ENCODE peak calls at places on chromosomes 3 and 15, in ten cellular contexts. L is cardiac muscle cell, P is A549, R is fibroblast of lung, X is heart right ventricle, B is IMR-90, H is stomach, E is PC-3, Q is body of pancreas, V is iPS DF 6.9. U is an unnamed sample.
A peak's percentile ranks its signal among the peaks of the same experiment; 100 is the strongest.

GRCh38 chr3:15380980-15381890 is 46.1 kb downstream of the METTL6 start:
- DNase-seq in L (no peak), P (no peak), R (no peak), X (no peak), B (no peak), H (no peak), E (no peak), Q (no peak), V (no peak), U (no peak)

GRCh38 chr3:53819163-53819868 is 26.9 kb downstream of the CHDH start:
- DNase-seq in L (no peak), P (no peak), R (no peak), X (no peak), B (no peak), H (peak; percentile 11), E (no peak), Q (no peak), V (no peak), U (no peak)

GRCh38 chr3:150068440-150069157 is 97.9 kb upstream of the PFN2 start:
- DNase-seq in L (no peak), P (no peak), R (no peak), X (no peak), B (no peak), H (no peak), E (peak; percentile 64), Q (no peak), V (no peak), U (no peak)

GRCh38 chr3:45915518-45916231 is 27.6 kb upstream of the CXCR6 start:
- DNase-seq in L (peak; percentile 72), P (peak; percentile 44), R (peak; percentile 90), X (no peak), B (peak; percentile 94), H (peak; percentile 37), E (peak; percentile 82), Q (no peak), V (no peak), U (peak; percentile 8)

GRCh38 chr3:74711913-74712512 is 97.6 kb upstream of the CNTN3 start:
- DNase-seq in L (no peak), P (no peak), R (no peak), X (no peak), B (no peak), H (no peak), E (no peak), Q (no peak), V (no peak), U (no peak)

GRCh38 chr3:142624725-142625440 is 28.7 kb downstream of the PLS1 start:
- DNase-seq in L (no peak), P (no peak), R (no peak), X (no peak), B (no peak), H (no peak), E (no peak), Q (no peak), V (no peak), U (no peak)

GRCh38 chr15:68819451-68820204 is 1.1 kb downstream of the ANP32A start:
- DNase-seq in L (peak; percentile 72), P (peak; percentile 74), R (peak; percentile 62), X (peak; percentile 43), B (peak; percentile 47), H (peak; percentile 37), E (peak; percentile 36), Q (peak; percentile 44), V (no peak), U (peak; percentile 82)

GRCh38 chr15:100429116-100429728 is 87.4 kb upstream of the ADAMTS17 start:
- DNase-seq in L (peak; percentile 32), P (no peak), R (no peak), X (peak; percentile 37), B (no peak), H (no peak), E (no peak), Q (peak; percentile 41), V (no peak), U (no peak)

GRCh38 chr3:48989126-48989795 is 780 bp upstream of the P4HTM start:
- DNase-seq in L (no peak), P (no peak), R (peak; percentile 17), X (no peak), B (peak; percentile 4), H (no peak), E (peak; percentile 22), Q (no peak), V (no peak), U (peak; percentile 65)

GRCh38 chr3:99710094-99710493 is 71.7 kb downstream of the COL8A1 start:
- DNase-seq in L (no peak), P (no peak), R (no peak), X (no peak), B (no peak), H (no peak), E (no peak), Q (no peak), V (no peak), U (no peak)

GRCh38 chr3:50428007-50428633 is 68.8 kb upstream of the TMEM115 start:
- DNase-seq in L (peak; percentile 21), P (peak; percentile 11), R (no peak), X (no peak), B (no peak), H (no peak), E (peak; percentile 52), Q (no peak), V (no peak), U (no peak)

GRCh38 chr3:49388416-49388815 is 23.4 kb downstream of the RHOA start:
- DNase-seq in L (no peak), P (no peak), R (peak; percentile 60), X (no peak), B (no peak), H (no peak), E (no peak), Q (no peak), V (no peak), U (no peak)

GRCh38 chr3:184167786-184168185 is 6.9 kb upstream of the AP2M1 start:
- DNase-seq in L (no peak), P (no peak), R (no peak), X (no peak), B (no peak), H (no peak), E (no peak), Q (no peak), V (no peak), U (no peak)

GRCh38 chr3:62876064-62876463 is 848 bp upstream of the CADPS start:
- DNase-seq in L (peak; percentile 56), P (peak; percentile 1), R (peak; percentile 72), X (peak; percentile 36), B (peak; percentile 20), H (no peak), E (peak; percentile 21), Q (peak; percentile 63), V (peak; percentile 78), U (peak; percentile 90)

GRCh38 chr15:68252925-68253534 is 23.5 kb upstream of the CLN6 start:
- DNase-seq in L (peak; percentile 88), P (peak; percentile 88), R (peak; percentile 76), X (no peak), B (peak; percentile 85), H (peak; percentile 37), E (peak; percentile 87), Q (peak; percentile 52), V (no peak), U (peak; percentile 75)

GRCh38 chr3:129015388-129016105 is 14.4 kb downstream of the EFCC1 start:
- DNase-seq in L (peak; percentile 36), P (no peak), R (no peak), X (peak; percentile 59), B (no peak), H (no peak), E (no peak), Q (no peak), V (no peak), U (peak; percentile 37)

GRCh38 chr15:65399001-65399706 is 21.4 kb upstream of the IGDCC3 start:
- DNase-seq in L (no peak), P (no peak), R (no peak), X (no peak), B (no peak), H (no peak), E (no peak), Q (no peak), V (no peak), U (no peak)

GRCh38 chr3:72191211-72191960 is 406.4 kb upstream of the PROK2 start:
- DNase-seq in L (peak; percentile 43), P (no peak), R (no peak), X (no peak), B (no peak), H (no peak), E (no peak), Q (no peak), V (no peak), U (no peak)

DNA sequence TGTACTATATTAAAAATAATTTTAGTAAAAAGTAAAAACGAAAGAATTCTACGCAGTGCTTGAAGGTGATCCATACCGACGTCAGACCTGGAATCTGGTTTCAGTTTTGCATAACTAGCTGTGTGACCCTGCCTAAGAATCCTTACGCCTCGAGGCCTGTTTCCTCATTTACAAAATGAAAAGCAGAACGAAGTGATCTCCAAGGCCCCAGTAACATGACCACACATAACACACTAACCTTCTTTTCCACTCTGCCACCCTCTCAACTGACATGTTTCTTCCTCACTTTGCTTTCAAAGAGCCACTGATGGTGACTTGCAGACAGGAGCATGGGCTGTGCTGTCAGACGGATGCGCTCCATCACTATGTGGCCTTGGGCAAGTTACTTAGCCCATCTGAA is 4.8 kb downstream of the MESD start:
- DNase-seq in L (no peak), P (no peak), R (no peak), X (no peak), B (no peak), H (no peak), E (no peak), Q (no peak), V (no peak), U (no peak)
- H3K4me1 ChIP-seq in L (peaks cover 13% of the 10 kb centered on the region), P (peaks cover 10% of the 10 kb centered on the region), R (no peaks in the 10 kb centered on the region), X (peaks cover 28% of the 10 kb centered on the region), B (peaks cover 5% of the 10 kb centered on the region), H (peaks cover 47% of the 10 kb centered on the region), E (peaks cover 19% of the 10 kb centered on the region), Q (peaks cover 25% of the 10 kb centered on the region), V (peaks cover 2% of the 10 kb centered on the region), U (peaks cover 17% of the 10 kb centered on the region)

GRCh38 chr3:58064923-58065638 is 56.9 kb downstream of the FLNB start:
- DNase-seq in L (no peak), P (no peak), R (no peak), X (no peak), B (no peak), H (no peak), E (no peak), Q (no peak), V (no peak), U (no peak)
- H3K4me1 ChIP-seq in L (peaks cover 8% of the 10 kb centered on the region), P (peaks cover 99% of the 10 kb centered on the region), R (peaks cover 18% of the 10 kb centered on the region), X (peaks cover 25% of the 10 kb centered on the region), B (peaks cover 39% of the 10 kb centered on the region), H (peaks cover 96% of the 10 kb centered on the region), E (peaks cover 46% of the 10 kb centered on the region), Q (peaks cover 62% of the 10 kb centered on the region), V (peaks cover 13% of the 10 kb centered on the region), U (peaks cover 5% of the 10 kb centered on the region)

GRCh38 chr15:40100947-40101905 is 7.5 kb downstream of the BMF start:
- DNase-seq in L (no peak), P (no peak), R (no peak), X (no peak), B (peak; percentile 50), H (no peak), E (peak; percentile 25), Q (no peak), V (no peak), U (no peak)
- H3K4me1 ChIP-seq in L (peaks cover 77% of the 10 kb centered on the region), P (peaks cover 65% of the 10 kb centered on the region), R (peaks cover 60% of the 10 kb centered on the region), X (peaks cover 74% of the 10 kb centered on the region), B (peaks cover 65% of the 10 kb centered on the region), H (peaks cover 100% of the 10 kb centered on the region), E (peaks cover 96% of the 10 kb centered on the region), Q (peaks cover 100% of the 10 kb centered on the region), V (peaks cover 26% of the 10 kb centered on the region), U (peaks cover 44% of the 10 kb centered on the region)

GRCh38 chr15:60735559-60736047 is 256.7 kb upstream of the ICE2 start:
- DNase-seq in L (no peak), P (no peak), R (no peak), X (no peak), B (no peak), H (no peak), E (no peak), Q (no peak), V (no peak), U (no peak)
- H3K4me1 ChIP-seq in L (no peaks in the 10 kb centered on the region), P (no peaks in the 10 kb centered on the region), R (no peaks in the 10 kb centered on the region), X (no peaks in the 10 kb centered on the region), B (peaks cover 2% of the 10 kb centered on the region), H (peaks cover 1% of the 10 kb centered on the region), E (no peaks in the 10 kb centered on the region), Q (no peaks in the 10 kb centered on the region), V (no peaks in the 10 kb centered on the region), U (no peaks in the 10 kb centered on the region)

U was measured in mesendoderm.